ENCODE peak calls at places on chromosomes 11 and 22, in four cellular contexts. Y is T follicular helper cell, E is COR-L47, U is retina. X is an unnamed sample.

GRCh38 chr11:102116453-102117205 is 6.4 kb downstream of the YAP1 start:
- DNase-seq in U (no peak), E (no peak), Y (no peak), X (no peak)

GRCh38 chr11:126328001-126328390 is 24.1 kb downstream of the DCPS start:
- DNase-seq in Y (no peak), E (no peak), U (no peak), X (no peak)

GRCh38 chr11:60924110-60924905 is at the start of gene TMEM132A:
- DNase-seq in U (peak; percentile 78), E (peak; percentile 72), Y (no peak), X (peak; percentile 69)

GRCh38 chr11:9754041-9754471 is 90.2 kb downstream of the SWAP70 start:
- DNase-seq in Y (no peak), U (no peak), E (no peak), X (no peak)

GRCh38 chr11:17867346-17867745 is 132.8 kb downstream of the KCNC1 start:
- DNase-seq in U (no peak), Y (no peak), E (no peak), X (no peak)

GRCh38 chr11:59706518-59707285 is 6.9 kb downstream of the OR10V1 start:
- DNase-seq in Y (no peak), E (no peak), U (no peak), X (peak; percentile 96)

GRCh38 chr11:12377824-12378593 is 638 bp downstream of the PARVA start:
- DNase-seq in U (peak; percentile 80), Y (no peak), E (peak; percentile 33), X (peak; percentile 84)

GRCh38 chr11:119450590-119450989 is 27.6 kb upstream of the THY1 start:
- DNase-seq in E (no peak), Y (no peak), U (no peak), X (no peak)

GRCh38 chr22:32796865-32797573 is 4.5 kb upstream of the TIMP3 start:
- DNase-seq in Y (peak; percentile 26), E (no peak), U (peak; percentile 84), X (peak; percentile 71)

GRCh38 chr11:93063101-93063500 is 93.7 kb downstream of the MTNR1B start:
- DNase-seq in U (no peak), Y (no peak), E (no peak), X (no peak)

GRCh38 chr11:64060861-64061444 is 25.2 kb downstream of the FLRT1 start:
- DNase-seq in Y (peak; percentile 27), E (peak; percentile 79), U (peak; percentile 79), X (no peak)

GRCh38 chr22:38327805-38328204 is 10.6 kb upstream of the CSNK1E start:
- DNase-seq in E (no peak), Y (no peak), U (no peak), X (peak; percentile 92)

GRCh38 chr11:13446444-13446843 is 16.6 kb downstream of the BTBD10 start:
- DNase-seq in E (no peak), Y (no peak), U (no peak), X (peak; percentile 12)

GRCh38 chr11:10792385-10793068 is 16.2 kb downstream of the EIF4G2 start:
- DNase-seq in Y (peak; percentile 72), U (peak; percentile 83), E (peak; percentile 68), X (peak; percentile 67)

GRCh38 chr22:44392446-44392921 is 79.7 kb upstream of the SHISAL1 start:
- DNase-seq in U (no peak), Y (no peak), E (no peak), X (no peak)

GRCh38 chr11:111312076-111312475 is 13.7 kb downstream of the POU2AF3 start:
- DNase-seq in E (no peak), Y (no peak), U (no peak), X (no peak)

GRCh38 chr11:104764718-104765045 is 133.6 kb downstream of the CASP12 start:
- DNase-seq in U (no peak), E (no peak), Y (no peak), X (no peak)

GRCh38 chr22:24095816-24096215 is 84.7 kb downstream of the CABIN1 start:
- DNase-seq in Y (no peak), U (no peak), E (no peak), X (no peak)

X was measured in HT1080.